ENCODE peak calls at places on chromosomes 16 and 17, in seven cellular contexts. T is psoas muscle, D is pancreas, W is fibroblast of villous mesenchyme, X is fibroblast of the aortic adventitia, B is cardiac fibroblast, G is PC-3. C is an unnamed sample.

GRCh38 chr17:79842656-79843474 is 3.6 kb upstream of the CBX4 start:
- DNase-seq in T (no peak), D (no peak), W (no peak), X (peak), B (no peak), G (peak), C (no peak)

GRCh38 chr16:50520451-50521245 is 27.5 kb upstream of the NKD1 start:
- DNase-seq in T (no peak), D (no peak), W (no peak), X (no peak), B (no peak), G (no peak), C (no peak)

GRCh38 chr17:29143894-29144293 is 36.3 kb downstream of the MYO18A start:
- DNase-seq in T (peak), D (no peak), W (peak), X (peak), B (peak), G (peak), C (peak)

GRCh38 chr16:19415918-19416317 is 1.8 kb upstream of the TMC5 start:
- DNase-seq in T (no peak), D (no peak), W (no peak), X (no peak), B (no peak), G (no peak), C (no peak)

GRCh38 chr16:57984443-57985203 is 13.7 kb upstream of the CNGB1 start:
- DNase-seq in T (peak), D (peak), W (peak), X (peak), B (peak), G (no peak), C (peak)

GRCh38 chr17:68389041-68389440 is 68.3 kb downstream of the WIPI1 start:
- DNase-seq in T (no peak), D (no peak), W (no peak), X (no peak), B (no peak), G (no peak), C (no peak)

GRCh38 chr17:79844869-79845600 is 5.8 kb upstream of the CBX4 start:
- DNase-seq in T (peak), D (peak), W (no peak), X (peak), B (peak), G (peak), C (no peak)

GRCh38 chr17:50206604-50207293 is 5.3 kb upstream of the COL1A1 start:
- DNase-seq in T (no peak), D (no peak), W (peak), X (peak), B (peak), G (no peak), C (peak)

GRCh38 chr16:24255446-24256352 is at the start of gene CACNG3:
- DNase-seq in T (no peak), D (peak), W (peak), X (no peak), B (peak), G (no peak), C (peak)

GRCh38 chr17:63697341-63698286 is 2.3 kb downstream of the LIMD2 start:
- DNase-seq in T (peak), D (peak), W (peak), X (peak), B (peak), G (peak), C (peak)

GRCh38 chr17:32914181-32914580 is 13.8 kb upstream of the TMEM98 start:
- DNase-seq in T (no peak), D (no peak), W (no peak), X (no peak), B (no peak), G (no peak), C (no peak)

GRCh38 chr17:73956169-73956568 is 247.3 kb upstream of the RPL38 start:
- DNase-seq in T (no peak), D (no peak), W (no peak), X (no peak), B (no peak), G (peak), C (no peak)

GRCh38 chr17:58200024-58200633 is 7.6 kb downstream of the EPX start:
- DNase-seq in T (peak), D (peak), W (peak), X (peak), B (peak), G (peak), C (peak)

GRCh38 chr17:45293413-45294211 is 23.2 kb downstream of the MAP3K14 start:
- DNase-seq in T (peak), D (peak), W (peak), X (peak), B (peak), G (peak), C (peak)

GRCh38 chr16:87331241-87331801 is 14.1 kb upstream of the C16orf95 start:
- DNase-seq in T (peak), D (no peak), W (no peak), X (no peak), B (no peak), G (no peak), C (no peak)

GRCh38 chr17:76734080-76734840 is 2.9 kb downstream of the SRSF2 start:
- DNase-seq in T (no peak), D (no peak), W (peak), X (peak), B (peak), G (no peak), C (no peak)

GRCh38 chr17:31437720-31438400 is 46.4 kb downstream of the RAB11FIP4 start:
- DNase-seq in T (peak), D (no peak), W (no peak), X (no peak), B (no peak), G (no peak), C (no peak)

GRCh38 chr17:49287481-49287880 is 56.9 kb upstream of the PHOSPHO1 start:
- DNase-seq in T (no peak), D (no peak), W (no peak), X (no peak), B (no peak), G (no peak), C (no peak)

GRCh38 chr16:70736454-70737376 is 50.9 kb upstream of the MTSS2 start:
- DNase-seq in T (no peak), D (no peak), W (no peak), X (no peak), B (no peak), G (no peak), C (peak)

GRCh38 chr16:80723091-80723490 is 81.3 kb downstream of the CDYL2 start:
- DNase-seq in T (no peak), D (no peak), W (no peak), X (no peak), B (no peak), G (no peak), C (no peak)

GRCh38 chr17:204427-205175 is 23.2 kb upstream of the DOC2B start:
- DNase-seq in T (no peak), D (no peak), W (no peak), X (no peak), B (no peak), G (no peak), C (no peak)

GRCh38 chr17:31527606-31528005 is 136.1 kb downstream of the RAB11FIP4 start:
- DNase-seq in T (no peak), D (no peak), W (no peak), X (peak), B (peak), G (no peak), C (no peak)

GRCh38 chr17:78408476-78409020 is 30.1 kb downstream of the PGS1 start:
- DNase-seq in T (no peak), D (no peak), W (no peak), X (no peak), B (no peak), G (no peak), C (no peak)

GRCh38 chr17:40486513-40487370 is 14.7 kb downstream of the TNS4 start:
- DNase-seq in T (no peak), D (no peak), W (peak), X (peak), B (peak), G (peak), C (peak)

GRCh38 chr16:67537636-67538591 is 9.3 kb downstream of the RIPOR1 start:
- DNase-seq in T (peak), D (peak), W (peak), X (no peak), B (peak), G (no peak), C (no peak)

GRCh38 chr17:50919321-50920040 is 53.3 kb upstream of the TOB1 start:
- DNase-seq in T (peak), D (peak), W (peak), X (peak), B (peak), G (peak), C (peak)

GRCh38 chr17:37743875-37744632 is 805 bp downstream of the HNF1B start:
- DNase-seq in T (no peak), D (peak), W (no peak), X (no peak), B (no peak), G (peak), C (no peak)

GRCh38 chr16:56950455-56950854 is 11.3 kb upstream of the CETP start:
- DNase-seq in T (no peak), D (no peak), W (no peak), X (no peak), B (no peak), G (no peak), C (no peak)

GRCh38 chr16:14608604-14609003 is 21.5 kb downstream of the PARN start:
- DNase-seq in T (no peak), D (no peak), W (no peak), X (no peak), B (no peak), G (no peak), C (no peak)

GRCh38 chr17:40518401-40519088 is 17.1 kb upstream of the TNS4 start:
- DNase-seq in T (no peak), D (no peak), W (no peak), X (no peak), B (no peak), G (peak), C (no peak)

GRCh38 chr17:14205992-14206461 is 30.6 kb downstream of the CDRT15 start:
- DNase-seq in T (peak), D (peak), W (no peak), X (no peak), B (no peak), G (peak), C (no peak)

GRCh38 chr16:726438-727290 is at the start of the genes CCDC78 and HAGHL:
- DNase-seq in T (no peak), D (no peak), W (peak), X (no peak), B (peak), G (peak), C (peak)

GRCh38 chr16:50040028-50040427 is 15.0 kb downstream of the CNEP1R1 start:
- DNase-seq in T (no peak), D (no peak), W (no peak), X (no peak), B (no peak), G (no peak), C (no peak)

GRCh38 chr17:9951803-9952202 is 46.7 kb upstream of the RCVRN start:
- DNase-seq in T (no peak), D (no peak), W (no peak), X (no peak), B (no peak), G (no peak), C (no peak)

GRCh38 chr16:17258848-17259713 is 211.7 kb downstream of the XYLT1 start:
- DNase-seq in T (no peak), D (no peak), W (peak), X (no peak), B (no peak), G (no peak), C (no peak)

GRCh38 chr16:25691519-25692091 is at the start of gene HS3ST4:
- DNase-seq in T (no peak), D (no peak), W (no peak), X (no peak), B (no peak), G (no peak), C (no peak)

GRCh38 chr16:77833906-77834599 is 45.7 kb downstream of the VAT1L start:
- DNase-seq in T (no peak), D (no peak), W (peak), X (peak), B (peak), G (no peak), C (peak)

GRCh38 chr16:55471448-55472097 is 7.4 kb upstream of the MMP2 start:
- DNase-seq in T (no peak), D (no peak), W (peak), X (peak), B (peak), G (peak), C (peak)

GRCh38 chr17:66569572-66569971 is 265.3 kb upstream of the CACNG5 start:
- DNase-seq in T (no peak), D (no peak), W (no peak), X (no peak), B (no peak), G (no peak), C (no peak)
- TF ChIP-seq CTCF in T (no peak), D (no peak), W (no peak), X (no peak), B (no peak), G (no peak), C (no peak)

DNA sequence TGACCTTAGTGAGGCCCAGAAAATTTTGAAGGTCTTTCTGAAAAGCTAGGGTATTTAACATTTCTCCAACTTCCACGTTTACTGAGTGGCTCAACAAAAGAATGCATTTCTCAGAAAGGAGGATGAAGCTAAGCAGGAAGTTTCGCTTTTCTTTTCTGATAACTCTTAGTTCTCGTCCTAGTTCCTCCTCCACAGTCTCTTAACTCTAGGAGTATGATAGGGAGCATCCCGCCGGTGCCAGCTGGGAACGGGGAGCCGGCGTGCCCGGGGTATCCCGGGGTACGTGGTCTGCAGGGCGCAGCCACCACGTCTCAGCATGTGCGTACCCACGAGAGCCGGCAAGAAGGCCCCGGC is 350 bp downstream of the KARS1 start:
- DNase-seq in T (no peak), D (no peak), W (no peak), X (no peak), B (no peak), G (no peak), C (no peak)
- H3K4me3 ChIP-seq in T (peak), D (peak), W (peak), X (peak), B (peak), G (peak), C (peak)

GRCh38 chr17:2053380-2054261 is 1.3 kb upstream of the HIC1 start:
- DNase-seq in T (peak), D (no peak), W (peak), X (peak), B (peak), G (peak), C (peak)
- TF ChIP-seq CTCF in T (peak), D (peak), W (peak), X (peak), B (peak), G (peak), C (peak)

GRCh38 chr16:10180771-10181163 is 1.5 kb downstream of the GRIN2A start:
- DNase-seq in T (no peak), D (peak), W (peak), X (no peak), B (no peak), G (no peak), C (no peak)
- H3K4me3 ChIP-seq in T (no peak), D (no peak), W (no peak), X (no peak), B (no peak), G (no peak), C (no peak)

DNA sequence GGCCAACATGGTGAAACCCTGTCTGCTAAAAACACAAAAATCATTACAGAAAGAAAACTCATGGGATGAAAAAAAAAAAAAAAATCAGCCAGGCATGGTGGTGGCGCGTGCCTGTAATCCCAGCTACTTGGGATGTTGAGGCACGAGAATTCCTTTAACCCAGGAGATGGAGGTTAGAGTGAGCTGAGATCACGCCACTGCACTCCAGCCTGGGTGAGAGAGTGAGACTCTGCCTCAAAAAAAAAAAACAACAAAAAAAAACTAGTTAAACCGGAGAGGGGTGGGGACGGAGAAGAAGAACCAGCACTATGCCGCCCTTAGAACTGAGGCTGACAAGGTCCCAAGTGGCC is 7.4 kb upstream of the NOTUM start:
- DNase-seq in T (no peak), D (no peak), W (no peak), X (no peak), B (no peak), G (no peak), C (no peak)
- TF ChIP-seq CTCF in T (no peak), D (no peak), W (no peak), X (no peak), B (no peak), G (no peak), C (no peak)

C was measured in AG10803.